ENCODE peak calls at places on chromosomes 3 and 15, in five cellular contexts. E, G, K, Y and T are unnamed samples.

GRCh38 chr3:129829640-129830039 is 63.9 kb downstream of the TMCC1 start:
- DNase-seq in E (peak), K (peak), Y (peak), G (peak), T (peak)

GRCh38 chr3:10334461-10334860 is 13.5 kb upstream of the SEC13 start:
- DNase-seq in E (no peak), K (no peak), Y (no peak), G (peak), T (no peak)

GRCh38 chr3:78848392-78849288 is 919.2 kb downstream of the ROBO1 start:
- DNase-seq in K (no peak), E (no peak), G (no peak), Y (no peak), T (no peak)

GRCh38 chr3:25885544-25885943 is 95.7 kb downstream of the OXSM start:
- DNase-seq in G (no peak), E (no peak), K (no peak), Y (no peak), T (no peak)

GRCh38 chr3:170322501-170323328 is 34.8 kb upstream of the SKIL start:
- DNase-seq in G (no peak), K (no peak), E (no peak), Y (no peak), T (no peak)

GRCh38 chr3:45626096-45626887 is 31.7 kb downstream of the LIMD1 start:
- DNase-seq in Y (no peak), K (no peak), G (no peak), E (no peak), T (no peak)

GRCh38 chr3:197337656-197338055 is 39.2 kb upstream of the DLG1 start:
- DNase-seq in Y (no peak), G (no peak), E (no peak), K (no peak), T (no peak)

GRCh38 chr15:101314726-101315125 is 19.7 kb upstream of the SNRPA1 start:
- DNase-seq in Y (no peak), K (no peak), G (no peak), E (no peak), T (no peak)

GRCh38 chr3:184718431-184718830 is 6.6 kb upstream of the MAGEF1 start:
- DNase-seq in G (peak), Y (no peak), E (no peak), K (no peak), T (no peak)

GRCh38 chr3:69236808-69237707 is 114.7 kb upstream of the LMOD3 start:
- DNase-seq in E (no peak), G (peak), K (peak), Y (no peak), T (no peak)

GRCh38 chr3:129461022-129461421 is 21.0 kb downstream of the IFT122 start:
- DNase-seq in K (no peak), E (no peak), G (no peak), Y (no peak), T (no peak)

GRCh38 chr3:108118038-108118727 is 27.4 kb upstream of the CD47 start:
- DNase-seq in Y (no peak), G (no peak), K (no peak), E (no peak), T (no peak)

GRCh38 chr15:98177950-98178848 is 217.7 kb downstream of the ARRDC4 start:
- DNase-seq in K (peak), Y (peak), E (peak), G (peak), T (no peak)

GRCh38 chr3:167728176-167728575 is 6.5 kb downstream of the PDCD10 start:
- DNase-seq in K (no peak), G (no peak), Y (no peak), E (no peak), T (no peak)

GRCh38 chr15:90009301-90010063 is 8.4 kb downstream of the ZNF710 start:
- DNase-seq in Y (no peak), K (no peak), G (no peak), E (no peak), T (no peak)

GRCh38 chr3:102360211-102360610 is 74.6 kb upstream of the ZPLD1 start:
- DNase-seq in G (peak), E (no peak), K (no peak), Y (no peak), T (no peak)

GRCh38 chr3:50340404-50341329 is at the start of gene RASSF1:
- DNase-seq in G (peak), E (peak), Y (peak), K (peak), T (peak)

GRCh38 chr3:126390201-126390600 is 4.5 kb upstream of the CFAP100 start:
- DNase-seq in E (no peak), Y (no peak), G (no peak), K (no peak), T (no peak)

GRCh38 chr3:172777901-172778300 is 27.4 kb downstream of the ECT2 start:
- DNase-seq in K (no peak), G (no peak), E (no peak), Y (no peak), T (no peak)

GRCh38 chr15:65751431-65751830 is 40.7 kb downstream of the DENND4A start:
- DNase-seq in K (no peak), E (no peak), G (no peak), Y (no peak), T (no peak)

GRCh38 chr3:13886593-13887129 is 6.8 kb upstream of the WNT7A start:
- DNase-seq in G (no peak), Y (no peak), K (no peak), E (no peak), T (no peak)

GRCh38 chr15:56411122-56411749 is 46.0 kb downstream of the TEX9 start:
- DNase-seq in K (no peak), E (no peak), G (peak), Y (no peak), T (no peak)

GRCh38 chr3:12869025-12869695 is 27.8 kb upstream of the RPL32 start:
- DNase-seq in Y (peak), K (peak), G (peak), E (no peak), T (peak)

GRCh38 chr3:157127831-157128767 is 31.8 kb downstream of the CCNL1 start:
- DNase-seq in Y (no peak), E (no peak), G (no peak), K (no peak), T (no peak)

GRCh38 chr3:37666618-37667017 is 195.1 kb upstream of the CTDSPL start:
- DNase-seq in G (no peak), Y (no peak), K (no peak), E (no peak), T (no peak)

GRCh38 chr3:98032881-98033280 is 2.2 kb downstream of the GABRR3 start:
- DNase-seq in E (no peak), Y (no peak), G (no peak), K (no peak), T (no peak)

GRCh38 chr3:192772495-192772894 is 45.2 kb upstream of the FGF12 start:
- DNase-seq in Y (no peak), K (no peak), G (peak), E (no peak), T (peak)

GRCh38 chr3:125622381-125622788 is 27.1 kb upstream of the OSBPL11 start:
- DNase-seq in E (no peak), K (no peak), G (no peak), Y (no peak), T (peak)

GRCh38 chr3:33061782-33062181 is 35.2 kb downstream of the GLB1 start:
- DNase-seq in Y (peak), K (no peak), G (no peak), E (no peak), T (no peak)

GRCh38 chr3:181025204-181025603 is 35.7 kb upstream of the DNAJC19 start:
- DNase-seq in K (no peak), E (no peak), Y (no peak), G (no peak), T (no peak)

GRCh38 chr3:81154611-81155143 is 606.8 kb downstream of the GBE1 start:
- DNase-seq in K (no peak), Y (no peak), G (peak), E (no peak), T (no peak)

GRCh38 chr15:38758001-38758400 is 193.4 kb upstream of the RASGRP1 start:
- DNase-seq in G (no peak), K (no peak), E (no peak), Y (no peak), T (no peak)

GRCh38 chr3:15974647-15975046 is 176.9 kb upstream of the ANKRD28 start:
- DNase-seq in G (peak), E (no peak), K (no peak), Y (peak), T (no peak)

GRCh38 chr3:65884072-65884471 is 154.6 kb downstream of the MAGI1 start:
- DNase-seq in E (no peak), Y (no peak), G (no peak), K (peak), T (no peak)

GRCh38 chr15:22877607-22878006 is 39.1 kb downstream of the NIPA2 start:
- DNase-seq in Y (no peak), E (no peak), K (no peak), G (no peak), T (no peak)

GRCh38 chr3:4613366-4613765 is 120.2 kb downstream of the ITPR1 start:
- DNase-seq in Y (no peak), G (no peak), E (no peak), K (no peak), T (no peak)

GRCh38 chr3:133390715-133391114 is 9.1 kb upstream of the BFSP2 start:
- DNase-seq in G (no peak), K (no peak), E (no peak), Y (no peak), T (no peak)

GRCh38 chr3:126480864-126481263 is 5.2 kb upstream of the ZXDC start:
- DNase-seq in K (no peak), Y (no peak), E (no peak), G (no peak), T (no peak)

GRCh38 chr3:195100903-195101591 is 169.9 kb downstream of the XXYLT1 start:
- DNase-seq in G (no peak), K (no peak), Y (no peak), E (peak), T (peak)

GRCh38 chr15:70494529-70494860 is 268.9 kb downstream of the UACA start:
- DNase-seq in E (no peak), G (no peak), K (no peak), Y (peak), T (no peak)
- H3K4me3 ChIP-seq in E (no peak), G (no peak), K (no peak), Y (no peak), T (no peak)

GRCh38 chr3:9110802-9111201 is 138.6 kb downstream of the SRGAP3 start:
- DNase-seq in K (no peak), G (no peak), Y (no peak), E (no peak), T (no peak)
- H3K27ac ChIP-seq in K (no peak), G (no peak), Y (no peak), E (no peak), T (no peak)

GRCh38 chr3:52015431-52016256 is 19.9 kb upstream of the RPL29 start:
- DNase-seq in Y (no peak), E (no peak), K (no peak), G (no peak), T (no peak)

GRCh38 chr3:52012699-52013098 is 17.0 kb upstream of the RPL29 start:
- DNase-seq in Y (no peak), K (no peak), G (no peak), E (no peak), T (no peak)

GRCh38 chr3:52013802-52014598 is 18.3 kb upstream of the RPL29 start:
- DNase-seq in K (no peak), E (no peak), Y (no peak), G (no peak), T (no peak)

GRCh38 chr3:52017467-52018065 is 21.9 kb upstream of the RPL29 start:
- DNase-seq in G (no peak), Y (no peak), K (no peak), E (no peak), T (no peak)

GRCh38 chr3:52014613-52015012 is 18.9 kb upstream of the RPL29 start:
- DNase-seq in G (peak), K (no peak), E (no peak), Y (no peak), T (no peak)
- TF ChIP-seq CTCF in G (peak), K (no peak), E (no peak), Y (peak), T (no peak)

GRCh38 chr3:27713435-27713880 is 8.7 kb downstream of the EOMES start:
- DNase-seq in Y (no peak), E (no peak), G (peak), K (peak), T (no peak)

GRCh38 chr3:27714692-27715453 is 7.2 kb downstream of the EOMES start:
- DNase-seq in E (no peak), Y (no peak), K (peak), G (peak), T (no peak)

GRCh38 chr3:27713066-27713400 is 9.1 kb downstream of the EOMES start:
- DNase-seq in G (no peak), K (no peak), Y (no peak), E (no peak), T (no peak)

GRCh38 chr3:27714101-27714526 is 8.0 kb downstream of the EOMES start:
- DNase-seq in Y (no peak), E (no peak), G (peak), K (no peak), T (no peak)

GRCh38 chr3:27712136-27713065 is 9.7 kb downstream of the EOMES start:
- DNase-seq in Y (peak), K (peak), E (peak), G (peak), T (peak)
- H3K4me3 ChIP-seq in Y (no peak), K (peak), E (peak), G (peak), T (peak)

GRCh38 chr15:99176757-99177156 is 71.9 kb downstream of the SYNM start:
- DNase-seq in G (no peak), Y (no peak), E (no peak), K (no peak), T (no peak)

GRCh38 chr15:99181544-99181943 is 67.8 kb downstream of the TTC23 start:
- DNase-seq in G (peak), Y (no peak), K (no peak), E (no peak), T (no peak)

GRCh38 chr15:99177679-99178078 is 71.7 kb downstream of the TTC23 start:
- DNase-seq in E (no peak), G (no peak), Y (no peak), K (no peak), T (no peak)

GRCh38 chr15:99180963-99181306 is 68.4 kb downstream of the TTC23 start:
- DNase-seq in Y (no peak), E (no peak), G (no peak), K (no peak), T (no peak)

GRCh38 chr15:99180287-99180962 is 69.0 kb downstream of the TTC23 start:
- DNase-seq in K (no peak), E (no peak), Y (no peak), G (no peak), T (no peak)
- H3K27ac ChIP-seq in K (no peak), E (no peak), Y (no peak), G (no peak), T (peak)

GRCh38 chr3:94331831-94332230 is 269.0 kb downstream of the NSUN3 start:
- DNase-seq in K (no peak), E (no peak), Y (no peak), G (no peak), T (no peak)

DNA sequence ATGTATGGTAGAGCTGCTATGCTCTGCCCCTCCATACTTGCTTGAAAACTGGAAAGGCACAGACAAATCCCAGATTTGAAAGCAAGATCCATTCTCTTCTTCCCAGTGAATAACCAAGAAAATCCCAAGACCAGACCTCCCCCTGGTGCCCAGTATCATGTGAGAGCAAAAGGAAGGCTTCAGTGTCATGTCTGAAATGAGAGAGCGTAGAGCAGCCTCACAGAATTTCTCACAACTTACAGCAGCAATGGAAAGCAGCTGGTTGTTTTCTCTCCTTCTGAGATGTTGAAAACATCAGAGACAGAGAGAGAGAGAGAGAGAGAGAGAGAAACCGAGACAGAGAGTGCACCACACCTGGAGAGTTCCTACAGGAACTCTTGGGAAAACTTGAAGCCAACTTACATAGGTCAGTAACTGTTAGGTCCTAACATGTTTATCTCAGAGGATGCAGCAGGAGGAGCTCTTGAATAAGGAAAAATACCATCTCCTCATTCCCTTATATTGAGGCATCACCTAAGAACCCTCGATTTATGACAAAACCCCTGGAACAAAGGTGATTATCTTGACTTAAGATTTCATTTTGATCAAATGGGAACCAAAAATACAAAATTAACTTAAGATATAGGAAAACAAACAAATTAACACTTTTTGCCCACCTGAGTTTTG is 273.3 kb downstream of the NSUN3 start:
- DNase-seq in E (no peak), G (peak), Y (peak), K (no peak), T (no peak)
- TF ChIP-seq CTCF in E (no peak), G (peak), Y (peak), K (no peak), T (peak)

GRCh38 chr3:194054941-194055340 is 81.0 kb upstream of the HES1 start:
- DNase-seq in K (no peak), Y (no peak), E (no peak), G (no peak), T (no peak)

GRCh38 chr3:194051554-194052175 is 84.3 kb upstream of the HES1 start:
- DNase-seq in K (peak), E (peak), Y (no peak), G (no peak), T (no peak)

GRCh38 chr3:194050782-194051320 is 85.1 kb upstream of the HES1 start:
- DNase-seq in K (no peak), Y (no peak), G (no peak), E (no peak), T (no peak)

GRCh38 chr3:194054540-194054939 is 81.4 kb upstream of the HES1 start:
- DNase-seq in E (no peak), G (peak), Y (no peak), K (no peak), T (no peak)

DNA sequence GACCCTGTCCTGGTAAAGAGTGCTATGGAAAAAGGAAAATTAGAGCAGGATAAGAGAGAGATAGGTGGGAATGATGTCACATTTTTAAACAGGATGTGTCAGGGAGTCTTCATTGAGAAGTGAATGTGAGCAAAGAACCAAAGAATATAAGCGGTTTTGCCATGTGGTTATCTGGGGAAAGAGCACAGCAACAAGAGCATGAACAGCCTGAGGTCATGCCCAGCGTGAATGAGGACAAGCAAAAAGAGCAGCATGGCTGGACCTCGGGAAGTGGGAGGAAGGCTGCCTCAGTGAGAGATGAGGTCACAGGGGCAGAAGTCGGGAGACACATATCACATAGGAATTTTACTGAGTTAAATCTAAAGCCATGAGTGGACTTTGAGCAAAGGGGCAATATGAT is 82.8 kb upstream of the HES1 start:
- DNase-seq in K (no peak), E (no peak), G (no peak), Y (no peak), T (no peak)
- H3K4me3 ChIP-seq in K (no peak), E (no peak), G (no peak), Y (no peak), T (no peak)